ENCODE peak calls at places on chromosome 15, in four cellular contexts. O, P, X and N are unnamed samples.

GRCh38 chr15:43132830-43133428 is 457 bp upstream of the TMEM62 start:
- DNase-seq in O (no peak), P (no peak), X (no peak), N (no peak)

GRCh38 chr15:50685191-50685975 is 1.2 kb downstream of the TRPM7 start:
- DNase-seq in X (no peak), P (no peak), O (no peak), N (no peak)

GRCh38 chr15:55289011-55289572 is 521 bp downstream of the RAB27A start:
- DNase-seq in P (peak; percentile 37), X (no peak), O (no peak), N (peak; percentile 59)

GRCh38 chr15:67174864-67175573 is 79.4 kb downstream of the AAGAB start:
- DNase-seq in P (no peak), O (peak; percentile 57), X (no peak), N (peak; percentile 35)

GRCh38 chr15:69074011-69074842 is 59.7 kb downstream of the NOX5 start:
- DNase-seq in X (no peak), P (peak; percentile 28), O (peak; percentile 54), N (peak; percentile 93)

GRCh38 chr15:62066663-62067447 is at the start of gene C2CD4A:
- DNase-seq in X (no peak), P (peak; percentile 59), O (peak; percentile 75), N (peak; percentile 92)

GRCh38 chr15:73584699-73585420 is 48.3 kb downstream of the NPTN start:
- DNase-seq in P (no peak), X (no peak), O (no peak), N (no peak)

GRCh38 chr15:36029606-36030005 is 483.6 kb upstream of the DPH6 start:
- DNase-seq in P (no peak), O (no peak), X (no peak), N (no peak)

GRCh38 chr15:68888419-68888818 is 41.9 kb upstream of the SPESP1 start:
- DNase-seq in O (no peak), X (no peak), P (no peak), N (no peak)

GRCh38 chr15:88142141-88142540 is 114.4 kb downstream of the NTRK3 start:
- DNase-seq in X (no peak), P (no peak), O (no peak), N (no peak)

GRCh38 chr15:89118481-89118989 is 30.3 kb downstream of the ABHD2 start:
- DNase-seq in P (no peak), O (no peak), X (no peak), N (no peak)